ENCODE peak calls at places on chromosomes 2 and 18, in four cellular contexts. V is HepG2, D is HCT116, Y is Panc1. B is an unnamed sample.

GRCh38 chr2:195561205-195562032 is 95.6 kb upstream of the SLC39A10 start:
- DNase-seq in V (no peak), D (no peak), Y (no peak), B (no peak)

GRCh38 chr2:235641333-235641732 is 147.5 kb downstream of the AGAP1 start:
- DNase-seq in V (no peak), D (no peak), Y (no peak), B (no peak)

GRCh38 chr2:66555511-66556324 is 120.8 kb downstream of the MEIS1 start:
- DNase-seq in V (no peak), D (no peak), Y (no peak), B (no peak)

GRCh38 chr2:106147159-106147558 is 46.9 kb downstream of the UXS1 start:
- DNase-seq in V (peak), D (no peak), Y (no peak), B (no peak)

GRCh38 chr18:36942264-36942663 is 113.3 kb downstream of the KIAA1328 start:
- DNase-seq in V (peak), D (peak), Y (peak), B (peak)

GRCh38 chr2:11679491-11680130 is 9.6 kb upstream of the NTSR2 start:
- DNase-seq in V (no peak), D (no peak), Y (no peak), B (no peak)

GRCh38 chr2:168350380-168350779 is 103.0 kb upstream of the STK39 start:
- DNase-seq in V (no peak), D (no peak), Y (no peak), B (no peak)

GRCh38 chr18:61891271-61891670 is 1.5 kb downstream of the RNF152 start:
- DNase-seq in V (no peak), D (no peak), Y (no peak), B (no peak)

GRCh38 chr2:119718391-119719260 is 39.6 kb downstream of the TMEM177 start:
- DNase-seq in V (no peak), D (no peak), Y (no peak), B (no peak)

GRCh38 chr2:1588994-1589611 is 155.2 kb downstream of the PXDN start:
- DNase-seq in V (no peak), D (no peak), Y (no peak), B (no peak)

GRCh38 chr18:45590546-45590945 is 24.7 kb upstream of the SLC14A2 start:
- DNase-seq in V (no peak), D (no peak), Y (no peak), B (no peak)

GRCh38 chr2:88765154-88765948 is 73.9 kb downstream of the RPIA start:
- DNase-seq in V (no peak), D (no peak), Y (no peak), B (no peak)

GRCh38 chr2:1837022-1837421 is 92.7 kb upstream of the PXDN start:
- DNase-seq in V (no peak), D (no peak), Y (no peak), B (no peak)

GRCh38 chr2:109226128-109226527 is 97.1 kb downstream of the SH3RF3 start:
- DNase-seq in V (peak), D (no peak), Y (no peak), B (no peak)

GRCh38 chr2:234368861-234369261 is 128.0 kb downstream of the ARL4C start:
- DNase-seq in V (no peak), D (no peak), Y (peak), B (no peak)

GRCh38 chr18:27787543-27787942 is 389.4 kb downstream of the CDH2 start:
- DNase-seq in V (no peak), D (no peak), Y (no peak), B (no peak)

GRCh38 chr2:241937297-241937696 is 67.8 kb downstream of the RTP5 start:
- DNase-seq in V (no peak), D (no peak), Y (no peak), B (no peak)

GRCh38 chr2:206368933-206369569 is 74.3 kb upstream of the ADAM23 start:
- DNase-seq in V (no peak), D (no peak), Y (no peak), B (no peak)

GRCh38 chr18:4544131-4544530 is 89.0 kb upstream of the DLGAP1 start:
- DNase-seq in V (no peak), D (no peak), Y (no peak), B (no peak)

GRCh38 chr2:101741775-101742520 is 44.4 kb downstream of the MAP4K4 start:
- DNase-seq in V (no peak), D (no peak), Y (no peak), B (no peak)

GRCh38 chr2:37798315-37799005 is 126.6 kb upstream of the RMDN2 start:
- DNase-seq in V (no peak), D (no peak), Y (no peak), B (no peak)

GRCh38 chr2:37800176-37800835 is 124.8 kb upstream of the RMDN2 start:
- DNase-seq in V (no peak), D (no peak), Y (no peak), B (no peak)

GRCh38 chr2:37797081-37797480 is 125.6 kb upstream of the CDC42EP3 start:
- DNase-seq in V (no peak), D (no peak), Y (no peak), B (no peak)

GRCh38 chr2:37802106-37802791 is 122.8 kb upstream of the RMDN2 start:
- DNase-seq in V (no peak), D (no peak), Y (no peak), B (no peak)

DNA sequence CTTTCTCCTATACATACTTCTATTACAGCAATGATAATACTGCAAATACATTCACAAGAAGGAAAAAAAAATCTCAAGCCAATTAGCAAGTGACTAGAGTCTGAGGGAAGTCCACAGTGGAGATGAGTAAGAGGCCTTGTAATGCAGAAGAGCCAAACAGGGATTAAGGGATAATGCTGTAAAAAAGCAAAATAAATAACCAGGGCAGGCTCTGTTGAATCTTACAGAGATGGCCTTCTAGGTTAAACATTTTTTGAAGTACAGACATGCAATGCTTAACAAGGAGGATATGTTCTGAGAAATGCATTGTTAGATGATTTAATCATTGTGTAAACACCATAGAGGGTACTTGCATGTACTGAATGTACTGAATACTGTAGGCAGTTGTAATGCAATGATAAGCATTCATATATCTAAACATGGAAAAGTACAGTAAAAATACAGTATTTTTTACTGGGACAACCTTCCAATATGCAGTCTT is 122.1 kb upstream of the RMDN2 start:
- DNase-seq in V (no peak), D (no peak), Y (no peak), B (no peak)
- TF ChIP-seq TCF7L2 in V (no peak), D (no peak), Y (no peak), B (no peak)

GRCh38 chr2:176291768-176292393 is 22.6 kb downstream of the MTX2 start:
- DNase-seq in V (peak), D (no peak), Y (no peak), B (peak)

GRCh38 chr2:176297067-176297466 is 27.8 kb downstream of the MTX2 start:
- DNase-seq in V (no peak), D (no peak), Y (no peak), B (peak)

GRCh38 chr2:176293334-176293733 is 24.1 kb downstream of the MTX2 start:
- DNase-seq in V (no peak), D (no peak), Y (no peak), B (no peak)

GRCh38 chr2:176292608-176293007 is 23.4 kb downstream of the MTX2 start:
- DNase-seq in V (no peak), D (no peak), Y (no peak), B (no peak)

GRCh38 chr2:176291335-176291734 is 22.1 kb downstream of the MTX2 start:
- DNase-seq in V (no peak), D (no peak), Y (no peak), B (no peak)
- TF ChIP-seq TCF7L2 in V (no peak), D (no peak), Y (no peak), B (no peak)

DNA sequence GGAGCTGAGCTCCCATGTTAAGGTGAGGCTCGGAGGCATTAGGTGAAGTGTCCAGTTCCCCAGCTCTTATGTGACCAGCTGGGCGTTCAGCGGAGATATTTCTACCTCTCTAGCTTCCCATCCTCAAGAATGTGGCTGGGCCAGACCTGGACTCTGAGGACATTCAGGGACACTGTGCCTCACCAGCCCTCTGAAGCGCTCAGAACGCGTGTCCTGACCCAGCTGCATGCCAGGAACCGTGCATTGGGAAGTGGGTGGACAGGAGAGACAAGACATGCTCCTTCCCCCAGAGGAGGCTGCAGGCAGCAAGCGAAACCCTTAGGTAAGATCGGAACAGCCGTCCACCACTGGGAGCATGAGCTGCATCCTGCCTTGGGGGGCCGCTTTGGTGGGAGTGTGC is 38.0 kb upstream of the GPAT2 start:
- DNase-seq in V (no peak), D (no peak), Y (no peak), B (no peak)
- TF ChIP-seq TCF7L2 in V (no peak), D (no peak), Y (no peak), B (no peak)

DNA sequence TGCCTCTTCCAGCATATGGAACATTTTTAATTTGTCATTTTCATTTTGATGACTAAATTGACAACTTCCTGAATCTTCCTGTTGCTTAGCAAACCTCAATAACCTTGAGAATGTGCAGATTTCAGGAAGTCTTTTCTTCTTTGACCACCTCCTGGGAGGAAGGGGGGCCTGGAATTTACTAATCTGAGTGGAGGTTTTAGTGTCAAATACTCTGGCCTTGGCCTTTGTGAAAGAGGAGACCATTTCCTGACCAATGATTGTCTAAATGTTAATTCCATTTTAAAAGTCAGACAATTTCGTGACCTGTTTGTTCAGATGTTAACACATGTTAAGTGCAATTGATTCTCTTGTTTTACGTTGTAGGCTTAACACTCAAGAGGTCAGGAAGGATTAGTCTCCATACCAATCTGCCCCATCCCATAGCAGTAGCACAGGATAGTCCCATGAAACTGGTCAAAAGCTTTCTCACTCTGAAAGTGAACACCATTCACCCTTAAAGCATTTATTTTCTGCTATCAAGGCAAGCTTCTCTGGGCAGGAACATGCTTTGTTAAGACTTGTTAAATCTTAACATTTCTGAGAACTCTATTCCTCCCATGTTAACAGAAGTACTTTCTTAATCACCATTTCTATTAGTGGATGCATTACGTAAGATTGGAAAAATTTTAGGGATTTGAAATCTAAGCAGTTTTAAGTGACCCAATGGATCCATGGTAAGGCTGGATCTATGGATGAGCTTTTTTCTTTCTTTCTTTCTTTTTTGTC is 219.6 kb downstream of the RND3 start:
- DNase-seq in V (no peak), D (no peak), Y (no peak), B (no peak)
- TF ChIP-seq TCF7L2 in V (no peak), D (no peak), Y (no peak), B (no peak)

GRCh38 chr2:26477126-26477910 is 606 bp downstream of the OTOF start:
- DNase-seq in V (no peak), D (no peak), Y (no peak), B (peak)

GRCh38 chr2:26479131-26479970 is 1.4 kb upstream of the OTOF start:
- DNase-seq in V (no peak), D (no peak), Y (no peak), B (no peak)

GRCh38 chr2:26475832-26476501 is 2.0 kb downstream of the OTOF start:
- DNase-seq in V (no peak), D (no peak), Y (no peak), B (no peak)

GRCh38 chr2:26478366-26478765 is 442 bp upstream of the OTOF start:
- DNase-seq in V (no peak), D (no peak), Y (no peak), B (no peak)

DNA sequence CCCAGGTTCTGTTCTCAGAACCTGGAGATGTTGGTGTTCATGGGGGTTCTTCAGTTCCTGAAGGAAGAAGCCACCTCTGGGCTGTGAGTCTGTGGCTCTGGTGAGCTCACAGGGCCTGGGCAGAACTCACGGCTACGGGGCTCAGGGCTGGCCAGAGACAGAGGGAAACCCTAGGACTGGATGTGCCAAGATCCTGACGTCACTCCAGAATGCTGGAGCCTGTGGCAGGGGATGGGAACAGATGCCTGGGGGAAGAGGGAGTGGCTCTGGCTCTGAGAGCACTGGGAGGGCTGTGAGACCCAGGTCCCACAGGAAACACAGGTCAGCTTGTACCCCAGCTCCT is at the start of gene OTOF:
- DNase-seq in V (no peak), D (no peak), Y (no peak), B (no peak)
- TF ChIP-seq TCF7L2 in V (no peak), D (no peak), Y (no peak), B (no peak)

DNA sequence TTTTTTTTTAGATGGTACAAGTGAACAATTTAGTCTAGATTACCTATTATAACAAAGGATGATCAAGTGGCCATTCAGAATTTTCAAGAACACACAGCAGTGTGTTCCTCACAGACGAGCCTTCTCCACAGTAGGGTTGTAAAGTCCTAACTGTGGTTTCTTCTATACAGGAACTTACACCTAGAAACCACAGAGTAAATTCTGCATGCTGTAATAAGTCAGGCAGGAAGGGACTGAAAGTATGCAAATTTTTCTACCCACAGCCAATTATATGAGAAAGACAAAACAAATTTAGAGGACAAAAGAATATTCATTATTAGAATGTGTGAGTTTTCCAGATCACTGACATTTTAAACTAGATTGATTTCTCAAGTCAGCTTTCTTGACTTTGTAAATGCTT is 99.5 kb downstream of the RBMS1 start:
- DNase-seq in V (no peak), D (no peak), Y (no peak), B (no peak)
- TF ChIP-seq TCF7L2 in V (no peak), D (no peak), Y (no peak), B (no peak)